ENCODE peak calls at places on chromosomes 13 and 19, in eight cellular contexts. Z is heart right ventricle, Q is cardiac muscle cell, E is ovary, V is endothelial cell of umbilical vein, P is ascending aorta, U is heart left ventricle, F is Peyer's patch. G is an unnamed sample.

GRCh38 chr19:38387550-38388309 is at the start of gene GGN:
- DNase-seq in E (peak; percentile 67), F (peak; percentile 74), V (peak; percentile 98), P (peak; percentile 75), Q (peak; percentile 96), U (peak; percentile 74), Z (peak; percentile 77), G (peak; percentile 79)

GRCh38 chr13:93248627-93249047 is 22.0 kb downstream of the GPC6 start:
- DNase-seq in P (no peak), F (no peak), U (no peak), E (no peak), Q (peak; percentile 71), V (no peak), Z (no peak), G (peak; percentile 87)

GRCh38 chr19:50460161-50460765 is 16.0 kb upstream of the EMC10 start:
- DNase-seq in U (no peak), P (no peak), E (no peak), V (no peak), F (peak; percentile 28), Z (no peak), Q (no peak), G (no peak)

GRCh38 chr13:49791214-49791752 is 1.2 kb downstream of the KPNA3 start:
- DNase-seq in P (no peak), F (no peak), Z (no peak), Q (peak; percentile 30), V (peak; percentile 58), E (no peak), U (peak; percentile 12), G (peak; percentile 30)

GRCh38 chr19:35120898-35121297 is 5.3 kb downstream of the FXYD3 start:
- DNase-seq in P (no peak), U (no peak), F (no peak), V (no peak), Q (no peak), Z (no peak), E (no peak), G (no peak)

GRCh38 chr13:94218537-94218936 is 260.9 kb downstream of the DCT start:
- DNase-seq in F (no peak), U (no peak), Q (no peak), Z (no peak), E (no peak), V (no peak), P (no peak), G (no peak)

GRCh38 chr13:98370806-98371553 is 193.9 kb upstream of the RNF113B start:
- DNase-seq in F (no peak), P (no peak), U (peak; percentile 42), Q (peak; percentile 10), Z (peak; percentile 46), E (peak; percentile 72), V (no peak), G (peak; percentile 46)

GRCh38 chr13:24110011-24110410 is 50.5 kb upstream of the SPATA13 start:
- DNase-seq in E (no peak), F (no peak), U (no peak), Q (no peak), P (no peak), Z (no peak), V (no peak), G (no peak)

GRCh38 chr13:27972619-27972877 is 3.4 kb upstream of the CDX2 start:
- DNase-seq in Z (no peak), U (no peak), P (no peak), F (no peak), E (no peak), V (no peak), Q (no peak), G (no peak)

GRCh38 chr13:25192936-25193335 is 20.8 kb upstream of the AMER2 start:
- DNase-seq in Z (no peak), V (no peak), U (no peak), E (no peak), Q (no peak), F (no peak), P (no peak), G (no peak)

GRCh38 chr13:78499802-78500201 is 103.5 kb downstream of the POU4F1 start:
- DNase-seq in E (no peak), Q (no peak), V (no peak), Z (no peak), U (no peak), F (no peak), P (no peak), G (no peak)

GRCh38 chr19:17061691-17062090 is 13.6 kb downstream of the HAUS8 start:
- DNase-seq in P (no peak), Z (no peak), V (no peak), F (no peak), Q (no peak), U (no peak), E (no peak), G (no peak)

DNA sequence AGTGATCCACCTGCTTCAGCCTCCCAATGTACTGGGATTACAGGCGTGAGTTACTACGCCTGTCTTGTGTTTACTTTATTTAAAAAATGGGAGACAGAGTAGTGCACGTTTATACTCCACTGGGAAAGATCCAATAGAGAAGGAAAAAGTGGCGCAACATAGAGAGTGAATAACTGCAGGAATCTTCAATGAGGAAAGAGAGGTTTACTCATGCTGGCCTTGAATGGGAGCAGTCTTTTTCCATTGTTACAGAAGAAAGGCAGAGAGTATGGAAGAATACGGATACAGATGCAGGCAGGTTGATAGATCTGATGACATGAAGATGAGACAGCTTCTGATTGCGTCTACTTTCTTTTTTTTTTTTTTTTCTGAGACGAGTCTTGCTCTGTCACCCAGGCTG is 4.6 kb upstream of the WDFY2 start:
- DNase-seq in Z (no peak), P (no peak), Q (no peak), V (no peak), E (no peak), F (no peak), U (no peak), G (no peak)
- H3K4me3 ChIP-seq in Z (no peak overlapping the region), P (no peak overlapping the region), Q (no peak overlapping the region), V (no peak overlapping the region), E (no peak overlapping the region), F (no peak overlapping the region), U (no peak overlapping the region), G (no peak overlapping the region)

GRCh38 chr13:113585828-113586355 is 1.3 kb downstream of the TFDP1 start:
- DNase-seq in U (no peak), E (peak; percentile 3), V (no peak), P (no peak), Z (no peak), Q (no peak), F (no peak), G (peak; percentile 8)

GRCh38 chr13:113584870-113585671 is 518 bp downstream of the TFDP1 start:
- DNase-seq in V (no peak), Q (peak; percentile 36), P (no peak), U (peak; percentile 7), F (no peak), E (peak; percentile 8), Z (no peak), G (no peak)

GRCh38 chr13:113582841-113583631 is 1.5 kb upstream of the TFDP1 start:
- DNase-seq in E (peak; percentile 3), F (no peak), V (no peak), Q (no peak), Z (no peak), U (peak; percentile 4), P (no peak), G (peak; percentile 54)

GRCh38 chr13:113581871-113582270 is 2.7 kb upstream of the TFDP1 start:
- DNase-seq in F (no peak), Z (no peak), E (no peak), U (no peak), V (no peak), P (no peak), Q (no peak), G (no peak)

DNA sequence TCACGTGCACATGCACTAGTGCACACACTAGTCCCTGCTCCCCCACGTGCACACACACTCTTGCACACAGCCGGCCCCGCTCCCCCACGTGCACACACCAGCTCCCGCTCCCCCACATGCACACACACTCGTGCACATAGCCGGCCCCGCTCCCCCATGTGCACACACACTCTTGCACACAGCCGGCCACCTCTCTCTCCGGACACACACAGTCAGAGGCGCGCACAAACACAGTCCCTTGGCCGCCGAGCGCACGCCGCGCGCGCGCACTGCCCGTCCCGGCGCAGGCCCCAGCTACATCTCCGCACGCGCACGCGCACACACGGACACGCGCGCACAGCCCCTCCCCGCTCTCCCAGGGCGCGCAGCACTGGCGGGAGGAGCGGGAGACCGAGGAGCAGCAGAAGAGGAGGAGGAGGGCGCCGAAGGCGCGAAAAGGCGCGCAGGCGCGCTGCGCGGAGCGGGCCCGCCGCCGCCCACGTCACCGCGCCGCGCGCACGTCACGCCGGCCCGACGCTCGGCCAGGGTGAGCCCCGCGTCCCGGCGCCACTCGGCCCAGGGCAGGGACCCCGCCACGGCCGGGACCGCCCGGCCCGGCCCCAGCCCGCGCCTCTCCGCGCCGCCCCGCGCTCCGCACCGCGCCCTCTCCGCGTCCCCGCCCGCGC is at the start of gene TFDP1:
- DNase-seq in E (peak; percentile 37), U (peak; percentile 70), Q (peak; percentile 68), V (peak; percentile 85), F (peak; percentile 39), P (no peak), Z (peak; percentile 66), G (peak; percentile 88)
- H3K27ac ChIP-seq in E (no peak within 1 kb of the TSS), U (no peak within 1 kb of the TSS), Q (no peak within 1 kb of the TSS), V (peak within 1 kb of the TSS; percentile 40), F (no peak within 1 kb of the TSS), P (no peak within 1 kb of the TSS), Z (no peak within 1 kb of the TSS), G (no peak within 1 kb of the TSS)

GRCh38 chr13:26895808-26896466 is 135.4 kb upstream of the GPR12 start:
- DNase-seq in Q (no peak), U (no peak), E (no peak), Z (no peak), P (no peak), V (no peak), F (no peak), G (no peak)

GRCh38 chr13:26897706-26898550 is 137.3 kb upstream of the GPR12 start:
- DNase-seq in Z (no peak), U (no peak), Q (no peak), P (no peak), V (no peak), F (no peak), E (no peak), G (no peak)

GRCh38 chr13:26896986-26897668 is 136.5 kb upstream of the GPR12 start:
- DNase-seq in Z (no peak), F (no peak), Q (peak; percentile 46), P (no peak), V (no peak), U (no peak), E (no peak), G (no peak)

GRCh38 chr13:26895081-26895807 is 134.7 kb upstream of the GPR12 start:
- DNase-seq in P (no peak), U (no peak), Q (no peak), F (no peak), V (no peak), Z (no peak), E (no peak), G (no peak)

GRCh38 chr13:26899153-26899552 is 138.6 kb upstream of the GPR12 start:
- DNase-seq in E (no peak), F (no peak), U (no peak), Q (no peak), Z (no peak), V (no peak), P (no peak), G (no peak)
- H3K4me1 ChIP-seq in E (no peaks in the 10 kb centered on the region), F (no peaks in the 10 kb centered on the region), U (no peaks in the 10 kb centered on the region), Q (peaks cover 4% of the 10 kb centered on the region), Z (no peaks in the 10 kb centered on the region), V (peaks cover 6% of the 10 kb centered on the region), P (no peaks in the 10 kb centered on the region), G (no peaks in the 10 kb centered on the region)

GRCh38 chr13:42832341-42833153 is 51.2 kb downstream of the FAM216B start:
- DNase-seq in V (no peak), F (no peak), U (no peak), Z (peak; percentile 28), P (no peak), Q (no peak), E (peak; percentile 40), G (peak; percentile 12)

GRCh38 chr13:42835012-42835411 is 53.6 kb downstream of the FAM216B start:
- DNase-seq in U (no peak), Q (no peak), Z (no peak), P (no peak), V (no peak), F (no peak), E (no peak), G (no peak)

GRCh38 chr13:42836930-42837329 is 55.5 kb downstream of the FAM216B start:
- DNase-seq in F (no peak), Q (peak; percentile 40), U (no peak), Z (peak; percentile 9), P (no peak), E (peak; percentile 18), V (peak; percentile 19), G (no peak)
- H3K4me3 ChIP-seq in F (no peak overlapping the region), Q (no peak overlapping the region), U (no peak overlapping the region), Z (no peak overlapping the region), P (no peak overlapping the region), E (no peak overlapping the region), V (no peak overlapping the region), G (no peak overlapping the region)

G was measured in pancreas.